ENCODE peak calls at places on chromosomes 6 and 20, in ten cellular contexts. One of them, this sample, is unnamed.

GRCh38 chr20:62740286-62741141 is 31.9 kb downstream of the NTSR1 start:
- DNase-seq in fibroblast of lung: peak; percentile 91
- DNase-seq in HAP-1: no peak
- DNase-seq in neural progenitor cell: no peak
- DNase-seq in transverse colon: peak; percentile 47
- DNase-seq in K562: peak; percentile 72
- DNase-seq in tibial artery: peak; percentile 60
- DNase-seq in naive thymus-derived CD4-positive, alpha-beta T cell: peak; percentile 62
- DNase-seq in tibial nerve: peak; percentile 17
- DNase-seq in OCI-LY7: no peak
- DNase-seq in this sample: peak; percentile 80

GRCh38 chr6:11083956-11084355 is 9.7 kb upstream of the SMIM13 start:
- DNase-seq in fibroblast of lung: no peak
- DNase-seq in HAP-1: no peak
- DNase-seq in neural progenitor cell: no peak
- DNase-seq in transverse colon: no peak
- DNase-seq in K562: no peak
- DNase-seq in tibial artery: no peak
- DNase-seq in naive thymus-derived CD4-positive, alpha-beta T cell: no peak
- DNase-seq in tibial nerve: no peak
- DNase-seq in OCI-LY7: no peak
- DNase-seq in this sample: no peak

GRCh38 chr6:20661721-20662120 is 127.5 kb downstream of the CDKAL1 start:
- DNase-seq in fibroblast of lung: peak; percentile 48
- DNase-seq in HAP-1: peak; percentile 54
- DNase-seq in neural progenitor cell: no peak
- DNase-seq in transverse colon: no peak
- DNase-seq in K562: no peak
- DNase-seq in tibial artery: no peak
- DNase-seq in naive thymus-derived CD4-positive, alpha-beta T cell: no peak
- DNase-seq in tibial nerve: no peak
- DNase-seq in OCI-LY7: no peak
- DNase-seq in this sample: no peak

GRCh38 chr6:3841711-3842565 is 7.2 kb upstream of the FAM50B start:
- DNase-seq in fibroblast of lung: peak; percentile 88
- DNase-seq in HAP-1: no peak
- DNase-seq in neural progenitor cell: no peak
- DNase-seq in transverse colon: peak; percentile 8
- DNase-seq in K562: no peak
- DNase-seq in tibial artery: peak; percentile 79
- DNase-seq in naive thymus-derived CD4-positive, alpha-beta T cell: no peak
- DNase-seq in tibial nerve: no peak
- DNase-seq in OCI-LY7: no peak
- DNase-seq in this sample: no peak

GRCh38 chr6:134911532-134911931 is 38.4 kb downstream of the ALDH8A1 start:
- DNase-seq in fibroblast of lung: peak; percentile 93
- DNase-seq in HAP-1: no peak
- DNase-seq in neural progenitor cell: no peak
- DNase-seq in transverse colon: no peak
- DNase-seq in K562: no peak
- DNase-seq in tibial artery: no peak
- DNase-seq in naive thymus-derived CD4-positive, alpha-beta T cell: no peak
- DNase-seq in tibial nerve: no peak
- DNase-seq in OCI-LY7: no peak
- DNase-seq in this sample: peak; percentile 50

GRCh38 chr6:111096246-111096645 is 8.9 kb downstream of the SLC16A10 start:
- DNase-seq in fibroblast of lung: no peak
- DNase-seq in HAP-1: no peak
- DNase-seq in neural progenitor cell: no peak
- DNase-seq in transverse colon: peak; percentile 78
- DNase-seq in K562: no peak
- DNase-seq in tibial artery: no peak
- DNase-seq in naive thymus-derived CD4-positive, alpha-beta T cell: peak; percentile 85
- DNase-seq in tibial nerve: no peak
- DNase-seq in OCI-LY7: no peak
- DNase-seq in this sample: no peak

GRCh38 chr6:134003542-134003951 is 48.9 kb downstream of the SLC2A12 start:
- DNase-seq in fibroblast of lung: peak; percentile 61
- DNase-seq in HAP-1: no peak
- DNase-seq in neural progenitor cell: peak; percentile 65
- DNase-seq in transverse colon: no peak
- DNase-seq in K562: no peak
- DNase-seq in tibial artery: no peak
- DNase-seq in naive thymus-derived CD4-positive, alpha-beta T cell: no peak
- DNase-seq in tibial nerve: no peak
- DNase-seq in OCI-LY7: no peak
- DNase-seq in this sample: peak; percentile 21

GRCh38 chr6:142162780-142163179 is 15.7 kb downstream of the VTA1 start:
- DNase-seq in fibroblast of lung: no peak
- DNase-seq in HAP-1: no peak
- DNase-seq in neural progenitor cell: no peak
- DNase-seq in transverse colon: no peak
- DNase-seq in K562: no peak
- DNase-seq in tibial artery: no peak
- DNase-seq in naive thymus-derived CD4-positive, alpha-beta T cell: no peak
- DNase-seq in tibial nerve: no peak
- DNase-seq in OCI-LY7: no peak
- DNase-seq in this sample: no peak

GRCh38 chr6:80366721-80367120 is 260.2 kb downstream of the BCKDHB start:
- DNase-seq in fibroblast of lung: peak; percentile 83
- DNase-seq in HAP-1: no peak
- DNase-seq in neural progenitor cell: no peak
- DNase-seq in transverse colon: no peak
- DNase-seq in K562: no peak
- DNase-seq in tibial artery: no peak
- DNase-seq in naive thymus-derived CD4-positive, alpha-beta T cell: no peak
- DNase-seq in tibial nerve: no peak
- DNase-seq in OCI-LY7: no peak
- DNase-seq in this sample: peak; percentile 94

GRCh38 chr20:3997446-3997845 is 17.9 kb downstream of the RNF24 start:
- DNase-seq in fibroblast of lung: no peak
- DNase-seq in HAP-1: no peak
- DNase-seq in neural progenitor cell: no peak
- DNase-seq in transverse colon: no peak
- DNase-seq in K562: no peak
- DNase-seq in tibial artery: no peak
- DNase-seq in naive thymus-derived CD4-positive, alpha-beta T cell: no peak
- DNase-seq in tibial nerve: no peak
- DNase-seq in OCI-LY7: no peak
- DNase-seq in this sample: no peak

GRCh38 chr6:33421344-33421643 is 1.4 kb downstream of the SYNGAP1 start:
- DNase-seq in fibroblast of lung: no peak
- DNase-seq in HAP-1: no peak
- DNase-seq in neural progenitor cell: no peak
- DNase-seq in transverse colon: no peak
- DNase-seq in K562: no peak
- DNase-seq in tibial artery: no peak
- DNase-seq in naive thymus-derived CD4-positive, alpha-beta T cell: no peak
- DNase-seq in tibial nerve: no peak
- DNase-seq in OCI-LY7: no peak
- DNase-seq in this sample: no peak

GRCh38 chr6:1770435-1770843 is 160.7 kb downstream of the FOXC1 start:
- DNase-seq in fibroblast of lung: peak; percentile 71
- DNase-seq in HAP-1: no peak
- DNase-seq in neural progenitor cell: no peak
- DNase-seq in transverse colon: no peak
- DNase-seq in K562: no peak
- DNase-seq in tibial artery: no peak
- DNase-seq in naive thymus-derived CD4-positive, alpha-beta T cell: peak; percentile 15
- DNase-seq in tibial nerve: no peak
- DNase-seq in OCI-LY7: no peak
- DNase-seq in this sample: no peak

GRCh38 chr20:19921349-19921793 is 95.8 kb upstream of the NAA20 start:
- DNase-seq in fibroblast of lung: peak; percentile 7
- DNase-seq in HAP-1: no peak
- DNase-seq in neural progenitor cell: no peak
- DNase-seq in transverse colon: no peak
- DNase-seq in K562: no peak
- DNase-seq in tibial artery: no peak
- DNase-seq in naive thymus-derived CD4-positive, alpha-beta T cell: no peak
- DNase-seq in tibial nerve: no peak
- DNase-seq in OCI-LY7: no peak
- DNase-seq in this sample: no peak

GRCh38 chr6:27720607-27721580 is 191.3 kb downstream of the OR2B2 start:
- DNase-seq in fibroblast of lung: peak; percentile 60
- DNase-seq in HAP-1: peak; percentile 39
- DNase-seq in neural progenitor cell: peak; percentile 52
- DNase-seq in transverse colon: no peak
- DNase-seq in K562: peak; percentile 77
- DNase-seq in tibial artery: no peak
- DNase-seq in naive thymus-derived CD4-positive, alpha-beta T cell: no peak
- DNase-seq in tibial nerve: no peak
- DNase-seq in OCI-LY7: no peak
- DNase-seq in this sample: no peak

GRCh38 chr6:53408826-53409225 is 60.1 kb upstream of the ELOVL5 start:
- DNase-seq in fibroblast of lung: no peak
- DNase-seq in HAP-1: no peak
- DNase-seq in neural progenitor cell: no peak
- DNase-seq in transverse colon: no peak
- DNase-seq in K562: no peak
- DNase-seq in tibial artery: no peak
- DNase-seq in naive thymus-derived CD4-positive, alpha-beta T cell: no peak
- DNase-seq in tibial nerve: no peak
- DNase-seq in OCI-LY7: no peak
- DNase-seq in this sample: no peak
- H3K4me1 ChIP-seq in fibroblast of lung: no peaks in the 10 kb centered on the region
- H3K4me1 ChIP-seq in HAP-1: no peaks in the 10 kb centered on the region
- H3K4me1 ChIP-seq in neural progenitor cell: peaks cover 20% of the 10 kb centered on the region
- H3K4me1 ChIP-seq in transverse colon: no peaks in the 10 kb centered on the region
- H3K4me1 ChIP-seq in K562: no peaks in the 10 kb centered on the region
- H3K4me1 ChIP-seq in tibial artery: no peaks in the 10 kb centered on the region
- H3K4me1 ChIP-seq in naive thymus-derived CD4-positive, alpha-beta T cell: peaks cover 3% of the 10 kb centered on the region
- H3K4me1 ChIP-seq in tibial nerve: no peaks in the 10 kb centered on the region
- H3K4me1 ChIP-seq in OCI-LY7: peaks cover 17% of the 10 kb centered on the region
- H3K4me1 ChIP-seq in this sample: no peaks in the 10 kb centered on the region

DNA sequence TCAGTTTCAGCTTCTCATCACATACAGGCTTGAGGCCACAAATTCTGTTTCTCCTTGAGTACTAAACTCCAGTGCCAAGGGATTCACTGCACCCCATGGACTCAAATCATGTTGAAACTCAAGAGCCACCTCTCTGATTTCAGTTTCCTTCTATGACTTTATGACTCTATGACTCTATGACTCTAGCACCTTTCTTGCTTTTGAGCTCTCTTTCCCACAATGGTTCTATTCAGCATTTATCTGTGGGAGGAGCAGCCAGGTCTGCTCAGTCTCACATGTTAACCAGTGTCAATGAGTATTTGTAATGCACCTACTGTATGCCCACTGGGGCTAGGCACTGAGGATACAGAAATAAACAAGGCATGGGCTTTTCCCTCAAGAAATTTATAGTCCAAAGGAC is 14.6 kb upstream of the SLC22A2 start:
- DNase-seq in fibroblast of lung: no peak
- DNase-seq in HAP-1: no peak
- DNase-seq in neural progenitor cell: no peak
- DNase-seq in transverse colon: no peak
- DNase-seq in K562: no peak
- DNase-seq in tibial artery: no peak
- DNase-seq in naive thymus-derived CD4-positive, alpha-beta T cell: no peak
- DNase-seq in tibial nerve: no peak
- DNase-seq in OCI-LY7: no peak
- DNase-seq in this sample: no peak
- H3K4me1 ChIP-seq in fibroblast of lung: no peaks in the 10 kb centered on the region
- H3K4me1 ChIP-seq in HAP-1: no peaks in the 10 kb centered on the region
- H3K4me1 ChIP-seq in neural progenitor cell: no peaks in the 10 kb centered on the region
- H3K4me1 ChIP-seq in transverse colon: peaks cover 6% of the 10 kb centered on the region
- H3K4me1 ChIP-seq in K562: no peaks in the 10 kb centered on the region
- H3K4me1 ChIP-seq in tibial artery: no peaks in the 10 kb centered on the region
- H3K4me1 ChIP-seq in naive thymus-derived CD4-positive, alpha-beta T cell: no peaks in the 10 kb centered on the region
- H3K4me1 ChIP-seq in tibial nerve: no peaks in the 10 kb centered on the region
- H3K4me1 ChIP-seq in OCI-LY7: no peaks in the 10 kb centered on the region
- H3K4me1 ChIP-seq in this sample: no peaks in the 10 kb centered on the region

GRCh38 chr20:41452226-41452625 is 85.6 kb upstream of the EMILIN3 start:
- DNase-seq in fibroblast of lung: no peak
- DNase-seq in HAP-1: no peak
- DNase-seq in neural progenitor cell: no peak
- DNase-seq in transverse colon: no peak
- DNase-seq in K562: no peak
- DNase-seq in tibial artery: no peak
- DNase-seq in naive thymus-derived CD4-positive, alpha-beta T cell: no peak
- DNase-seq in tibial nerve: no peak
- DNase-seq in OCI-LY7: no peak
- DNase-seq in this sample: no peak

GRCh38 chr20:41446471-41446870 is 79.9 kb upstream of the EMILIN3 start:
- DNase-seq in fibroblast of lung: no peak
- DNase-seq in HAP-1: no peak
- DNase-seq in neural progenitor cell: no peak
- DNase-seq in transverse colon: no peak
- DNase-seq in K562: no peak
- DNase-seq in tibial artery: no peak
- DNase-seq in naive thymus-derived CD4-positive, alpha-beta T cell: no peak
- DNase-seq in tibial nerve: no peak
- DNase-seq in OCI-LY7: no peak
- DNase-seq in this sample: no peak

GRCh38 chr20:41443667-41444066 is 77.0 kb upstream of the EMILIN3 start:
- DNase-seq in fibroblast of lung: no peak
- DNase-seq in HAP-1: no peak
- DNase-seq in neural progenitor cell: no peak
- DNase-seq in transverse colon: no peak
- DNase-seq in K562: no peak
- DNase-seq in tibial artery: no peak
- DNase-seq in naive thymus-derived CD4-positive, alpha-beta T cell: no peak
- DNase-seq in tibial nerve: no peak
- DNase-seq in OCI-LY7: no peak
- DNase-seq in this sample: no peak

GRCh38 chr20:41444821-41445220 is 78.2 kb upstream of the EMILIN3 start:
- DNase-seq in fibroblast of lung: no peak
- DNase-seq in HAP-1: no peak
- DNase-seq in neural progenitor cell: no peak
- DNase-seq in transverse colon: no peak
- DNase-seq in K562: no peak
- DNase-seq in tibial artery: no peak
- DNase-seq in naive thymus-derived CD4-positive, alpha-beta T cell: no peak
- DNase-seq in tibial nerve: no peak
- DNase-seq in OCI-LY7: no peak
- DNase-seq in this sample: no peak

DNA sequence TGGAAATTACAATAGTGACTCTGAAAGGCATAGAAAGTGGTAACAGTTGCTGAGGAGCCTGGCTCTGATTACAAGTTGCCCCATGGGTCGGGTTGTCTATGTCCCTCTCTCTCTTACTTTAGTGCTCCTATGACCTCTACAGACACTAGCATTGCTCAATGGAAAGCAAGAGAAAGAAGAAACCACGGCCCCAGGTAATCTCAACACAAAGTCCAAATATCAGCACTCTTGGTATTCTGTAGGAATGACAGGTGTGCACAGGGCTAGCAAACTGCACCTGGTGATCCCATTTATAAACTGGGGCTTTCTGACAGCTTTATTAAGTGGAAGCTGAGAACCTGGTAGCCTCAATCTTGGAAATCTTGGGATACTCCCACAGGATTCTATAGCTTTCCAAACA is 80.4 kb upstream of the EMILIN3 start:
- DNase-seq in fibroblast of lung: no peak
- DNase-seq in HAP-1: no peak
- DNase-seq in neural progenitor cell: no peak
- DNase-seq in transverse colon: no peak
- DNase-seq in K562: no peak
- DNase-seq in tibial artery: no peak
- DNase-seq in naive thymus-derived CD4-positive, alpha-beta T cell: no peak
- DNase-seq in tibial nerve: no peak
- DNase-seq in OCI-LY7: no peak
- DNase-seq in this sample: no peak
- H3K4me1 ChIP-seq in fibroblast of lung: no peaks in the 10 kb centered on the region
- H3K4me1 ChIP-seq in HAP-1: no peaks in the 10 kb centered on the region
- H3K4me1 ChIP-seq in neural progenitor cell: no peaks in the 10 kb centered on the region
- H3K4me1 ChIP-seq in transverse colon: no peaks in the 10 kb centered on the region
- H3K4me1 ChIP-seq in K562: no peaks in the 10 kb centered on the region
- H3K4me1 ChIP-seq in tibial artery: no peaks in the 10 kb centered on the region
- H3K4me1 ChIP-seq in naive thymus-derived CD4-positive, alpha-beta T cell: no peaks in the 10 kb centered on the region
- H3K4me1 ChIP-seq in tibial nerve: no peaks in the 10 kb centered on the region
- H3K4me1 ChIP-seq in OCI-LY7: no peaks in the 10 kb centered on the region
- H3K4me1 ChIP-seq in this sample: no peaks in the 10 kb centered on the region

GRCh38 chr6:131792091-131792496 is 15.7 kb upstream of the ENPP1 start:
- DNase-seq in fibroblast of lung: peak; percentile 77
- DNase-seq in HAP-1: no peak
- DNase-seq in neural progenitor cell: peak; percentile 52
- DNase-seq in transverse colon: no peak
- DNase-seq in K562: no peak
- DNase-seq in tibial artery: no peak
- DNase-seq in naive thymus-derived CD4-positive, alpha-beta T cell: no peak
- DNase-seq in tibial nerve: no peak
- DNase-seq in OCI-LY7: no peak
- DNase-seq in this sample: no peak
- H3K4me1 ChIP-seq in fibroblast of lung: peaks cover 11% of the 10 kb centered on the region
- H3K4me1 ChIP-seq in HAP-1: peaks cover 4% of the 10 kb centered on the region
- H3K4me1 ChIP-seq in neural progenitor cell: peaks cover 11% of the 10 kb centered on the region
- H3K4me1 ChIP-seq in transverse colon: no peaks in the 10 kb centered on the region
- H3K4me1 ChIP-seq in K562: no peaks in the 10 kb centered on the region
- H3K4me1 ChIP-seq in tibial artery: no peaks in the 10 kb centered on the region
- H3K4me1 ChIP-seq in naive thymus-derived CD4-positive, alpha-beta T cell: no peaks in the 10 kb centered on the region
- H3K4me1 ChIP-seq in tibial nerve: peaks cover 8% of the 10 kb centered on the region
- H3K4me1 ChIP-seq in OCI-LY7: no peaks in the 10 kb centered on the region
- H3K4me1 ChIP-seq in this sample: no peaks in the 10 kb centered on the region